ENCODE peak calls at places on chromosomes 13 and 19, in four cellular contexts. H is K562, Y is GM12878, M is HepG2. K is an unnamed sample.

GRCh38 chr19:43229315-43229714 is 23.9 kb upstream of the PSG4 start:
- DNase-seq in H (no peak), Y (no peak), M (peak), K (peak)

GRCh38 chr13:70203661-70204229 is 95.5 kb upstream of the KLHL1 start:
- DNase-seq in H (no peak), Y (no peak), M (peak), K (no peak)

GRCh38 chr13:112765734-112766133 is 75.9 kb downstream of the ATP11A start:
- DNase-seq in H (no peak), Y (no peak), M (no peak), K (no peak)

GRCh38 chr13:45255253-45255987 is 54.6 kb upstream of the KCTD4 start:
- DNase-seq in H (no peak), Y (no peak), M (peak), K (no peak)

GRCh38 chr19:4575267-4575793 is 15.8 kb upstream of the SEMA6B start:
- DNase-seq in H (peak), Y (no peak), M (peak), K (peak)

GRCh38 chr19:46517471-46517870 is 21.8 kb upstream of the PNMA8B start:
- DNase-seq in H (no peak), Y (no peak), M (no peak), K (no peak)

GRCh38 chr19:1250374-1251232 is 2.2 kb downstream of the MIDN start:
- DNase-seq in H (no peak), Y (no peak), M (peak), K (peak)

GRCh38 chr13:26965058-26965380 is 204.4 kb upstream of the GPR12 start:
- DNase-seq in H (no peak), Y (no peak), M (no peak), K (no peak)

GRCh38 chr13:114044486-114044885 is 70.6 kb upstream of the C13orf46 start:
- DNase-seq in H (no peak), Y (no peak), M (no peak), K (no peak)

GRCh38 chr19:19372656-19373416 is 32.6 kb upstream of the GATAD2A start:
- DNase-seq in H (peak), Y (no peak), M (peak), K (no peak)
- TF ChIP-seq BHLHE40 in H (no peak), Y (no peak), M (no peak), K (no peak)

GRCh38 chr19:9793051-9793591 is 24.6 kb upstream of the ZNF846 start:
- DNase-seq in H (no peak), Y (no peak), M (no peak), K (no peak)
- TF ChIP-seq SP1 in H (no peak), Y (no peak), M (no peak), K (no peak)

GRCh38 chr13:20331949-20332348 is 99.8 kb upstream of the GJB6 start:
- DNase-seq in H (no peak), Y (no peak), M (no peak), K (no peak)
- TF ChIP-seq BHLHE40 in H (no peak), Y (no peak), M (no peak), K (no peak)

GRCh38 chr19:13579388-13580060 is 73.2 kb upstream of the CACNA1A start:
- DNase-seq in H (peak), Y (no peak), M (no peak), K (no peak)

GRCh38 chr19:13573268-13573667 is 67.0 kb upstream of the CACNA1A start:
- DNase-seq in H (no peak), Y (no peak), M (no peak), K (no peak)

GRCh38 chr19:13576726-13577125 is 70.4 kb upstream of the CACNA1A start:
- DNase-seq in H (no peak), Y (no peak), M (no peak), K (no peak)

GRCh38 chr19:13574933-13575332 is 68.7 kb upstream of the CACNA1A start:
- DNase-seq in H (peak), Y (no peak), M (peak), K (peak)
- TF ChIP-seq SP1 in H (no peak), Y (no peak), M (no peak), K (no peak)

DNA sequence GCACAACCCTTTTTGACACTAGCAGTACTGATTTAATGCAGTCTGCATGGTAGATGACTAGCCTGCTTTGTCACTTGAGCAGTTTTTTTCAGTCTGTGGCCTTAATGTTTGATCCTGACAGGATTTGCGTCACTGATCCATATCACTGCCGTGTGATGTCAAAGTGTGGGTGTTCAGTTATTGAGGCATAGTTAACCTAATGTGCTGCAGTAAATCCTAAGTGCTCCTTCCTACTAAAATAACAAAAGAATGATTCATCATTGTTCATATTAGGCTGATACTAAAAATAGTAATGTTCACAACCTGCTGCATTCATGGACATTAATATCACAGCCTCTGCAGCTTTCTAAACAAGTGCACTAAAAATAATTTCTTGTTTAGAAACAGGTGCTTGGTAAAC is 121.9 kb upstream of the MLNR start:
- DNase-seq in H (no peak), Y (no peak), M (no peak), K (no peak)
- TF ChIP-seq BHLHE40 in H (no peak), Y (no peak), M (no peak), K (no peak)

GRCh38 chr19:7912697-7913564 is 1.7 kb upstream of the TGFBR3L start:
- DNase-seq in H (no peak), Y (no peak), M (no peak), K (no peak)
- TF ChIP-seq SP1 in H (no peak), Y (no peak), M (no peak), K (no peak)

DNA sequence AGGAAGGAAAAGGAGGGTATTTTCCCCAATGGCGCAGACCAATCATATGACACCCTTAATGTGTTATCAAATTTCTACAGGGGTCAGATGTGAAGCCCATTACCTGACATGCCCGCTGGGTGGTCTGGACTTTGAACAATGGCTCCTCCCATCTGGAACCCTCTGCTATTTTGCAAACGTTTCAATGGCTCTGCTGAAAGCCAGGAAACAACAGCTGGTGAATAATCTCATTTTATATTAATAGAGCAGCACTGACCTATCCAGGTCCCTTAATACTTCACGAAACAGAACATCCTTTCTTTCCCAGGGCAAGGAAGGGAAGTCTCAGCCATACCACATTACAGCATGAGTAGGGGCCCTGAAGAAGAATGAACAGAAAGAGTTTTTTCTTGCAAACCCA is 20.3 kb upstream of the KPNA3 start:
- DNase-seq in H (no peak), Y (no peak), M (peak), K (no peak)
- TF ChIP-seq BHLHE40 in H (no peak), Y (no peak), M (no peak), K (no peak)

GRCh38 chr19:34559045-34559444 is 77.5 kb downstream of the WTIP start:
- DNase-seq in H (no peak), Y (no peak), M (no peak), K (no peak)

GRCh38 chr19:34556500-34556899 is 74.9 kb downstream of the WTIP start:
- DNase-seq in H (peak), Y (no peak), M (peak), K (peak)

GRCh38 chr19:34549833-34550232 is 68.3 kb downstream of the WTIP start:
- DNase-seq in H (no peak), Y (no peak), M (no peak), K (no peak)

GRCh38 chr19:34560229-34560628 is 78.7 kb downstream of the WTIP start:
- DNase-seq in H (no peak), Y (no peak), M (no peak), K (no peak)

DNA sequence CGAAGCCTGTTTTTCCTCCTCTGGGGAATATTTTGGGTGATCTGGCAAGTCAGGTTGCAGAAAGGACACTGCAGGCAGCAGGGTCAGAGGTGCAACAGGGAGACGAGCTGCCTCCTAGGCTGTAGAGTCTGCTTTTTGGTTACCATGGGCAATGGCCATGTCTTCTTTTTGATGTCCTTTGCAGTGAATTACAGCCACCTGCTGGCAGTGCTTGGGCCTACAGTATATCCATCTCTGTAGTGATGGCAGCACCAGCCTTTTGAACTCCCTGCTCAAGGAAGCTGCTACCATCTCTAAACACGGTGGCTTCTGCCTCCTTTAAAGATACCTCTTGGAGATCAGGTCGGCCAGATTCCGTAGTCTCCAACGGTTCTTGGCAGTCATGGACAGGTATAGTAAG is 73.9 kb downstream of the WTIP start:
- DNase-seq in H (no peak), Y (no peak), M (peak), K (peak)
- TF ChIP-seq SP1 in H (no peak), Y (no peak), M (no peak), K (no peak)

DNA sequence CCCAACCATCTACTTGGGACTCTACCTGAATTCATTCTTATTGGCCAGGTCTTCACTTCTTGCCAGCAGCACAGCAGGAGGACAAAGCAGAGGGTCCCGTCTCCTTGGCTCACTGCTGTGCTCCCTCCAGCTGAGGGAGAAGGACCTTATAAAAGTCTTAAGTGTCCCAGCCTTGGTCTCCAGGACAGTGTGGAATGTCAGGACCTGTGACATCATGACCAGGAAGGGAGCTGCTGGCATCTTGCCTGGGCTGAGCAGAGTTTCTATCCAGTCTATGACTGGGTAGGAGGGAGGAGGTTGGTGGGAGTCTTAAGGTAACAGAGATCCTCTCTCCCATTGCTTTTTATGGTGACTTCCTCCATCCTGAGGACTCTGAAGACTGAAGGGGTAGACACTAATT is 56.6 kb upstream of the ANKRD10 start:
- DNase-seq in H (no peak), Y (no peak), M (no peak), K (no peak)
- TF ChIP-seq BHLHE40 in H (no peak), Y (no peak), M (no peak), K (no peak)